ENCODE peak calls at places on chromosomes 3 and 15, in five cellular contexts. P is tibial nerve; J is CD8-positive, alpha-beta memory T cell; C is psoas muscle; K is brain microvascular endothelial cell. H is an unnamed sample.

GRCh38 chr3:186909078-186909853 is 21.1 kb upstream of the ST6GAL1 start:
- DNase-seq in P (no peak), C (no peak), K (no peak), J (peak), H (peak)

GRCh38 chr3:59519094-59519493 is 469.3 kb upstream of the CFAP20DC start:
- DNase-seq in K (no peak), P (no peak), C (no peak), J (no peak), H (no peak)

GRCh38 chr3:197423376-197423775 is 125.0 kb upstream of the DLG1 start:
- DNase-seq in K (no peak), P (no peak), J (no peak), C (no peak), H (no peak)

GRCh38 chr3:148540266-148540665 is 157.4 kb upstream of the AGTR1 start:
- DNase-seq in K (no peak), P (no peak), C (no peak), J (no peak), H (no peak)

GRCh38 chr3:113819866-113820265 is 18.7 kb upstream of the GRAMD1C start:
- DNase-seq in K (no peak), C (no peak), J (no peak), P (no peak), H (no peak)

GRCh38 chr15:80339601-80340000 is 64.6 kb upstream of the ARNT2 start:
- DNase-seq in K (no peak), P (no peak), C (no peak), J (no peak), H (no peak)

GRCh38 chr15:69810441-69811071 is 287.2 kb downstream of the TLE3 start:
- DNase-seq in C (peak), J (no peak), K (no peak), P (no peak), H (no peak)

GRCh38 chr3:187769771-187770170 is 24.5 kb upstream of the BCL6 start:
- DNase-seq in J (no peak), C (no peak), K (no peak), P (no peak), H (no peak)

GRCh38 chr3:22938739-22939138 is 264.4 kb upstream of the UBE2E2 start:
- DNase-seq in P (no peak), K (no peak), J (no peak), C (no peak), H (no peak)

GRCh38 chr3:112446343-112446742 is 52.9 kb downstream of the BTLA start:
- DNase-seq in J (no peak), P (no peak), K (no peak), C (no peak), H (no peak)

GRCh38 chr3:152444029-152444641 is 175.4 kb downstream of the MBNL1 start:
- DNase-seq in C (no peak), P (no peak), J (no peak), K (no peak), H (no peak)

GRCh38 chr3:121473001-121473400 is 72.8 kb downstream of the POLQ start:
- DNase-seq in J (no peak), K (no peak), P (no peak), C (no peak), H (no peak)

GRCh38 chr15:50112488-50113186 is 6.4 kb downstream of the ATP8B4 start:
- DNase-seq in C (no peak), J (no peak), K (no peak), P (no peak), H (no peak)

GRCh38 chr15:39785139-39785538 is 2.5 kb upstream of the FSIP1 start:
- DNase-seq in C (no peak), J (no peak), P (no peak), K (no peak), H (no peak)

GRCh38 chr3:105140899-105141367 is 225.8 kb upstream of the ALCAM start:
- DNase-seq in K (no peak), J (no peak), C (no peak), P (no peak), H (no peak)

GRCh38 chr3:64426551-64426950 is 201.3 kb upstream of the PRICKLE2 start:
- DNase-seq in J (no peak), C (no peak), K (no peak), P (no peak), H (no peak)

GRCh38 chr15:72009207-72009606 is 108.7 kb downstream of the MYO9A start:
- DNase-seq in K (no peak), J (no peak), C (no peak), P (no peak), H (no peak)

GRCh38 chr3:52039846-52040245 is 16.5 kb downstream of the DUSP7 start:
- DNase-seq in J (no peak), C (peak), K (no peak), P (peak), H (no peak)

GRCh38 chr3:33119891-33120290 is 6.1 kb downstream of the CRTAP start:
- DNase-seq in J (no peak), C (peak), K (no peak), P (no peak), H (no peak)

GRCh38 chr15:88131937-88132336 is 124.6 kb downstream of the NTRK3 start:
- DNase-seq in K (no peak), P (no peak), C (no peak), J (no peak), H (no peak)

GRCh38 chr3:12294885-12295580 is 6.2 kb downstream of the PPARG start:
- DNase-seq in K (peak), J (no peak), P (no peak), C (no peak), H (no peak)

GRCh38 chr3:183357564-183358079 is 70.8 kb downstream of the MCF2L2 start:
- DNase-seq in J (no peak), K (no peak), P (no peak), C (no peak), H (no peak)

GRCh38 chr15:35491999-35492398 is 54.0 kb downstream of the DPH6 start:
- DNase-seq in P (no peak), C (no peak), J (no peak), K (no peak), H (no peak)

GRCh38 chr15:42108189-42108588 is 13.8 kb upstream of the PLA2G4D start:
- DNase-seq in K (no peak), P (no peak), C (no peak), J (no peak), H (no peak)

GRCh38 chr3:72238341-72238740 is 453.4 kb upstream of the PROK2 start:
- DNase-seq in C (no peak), K (no peak), P (no peak), J (no peak), H (no peak)

GRCh38 chr3:143001034-143001368 is 369 bp upstream of the U2SURP start:
- DNase-seq in J (no peak), K (no peak), C (peak), P (no peak), H (no peak)

GRCh38 chr3:173920386-173920785 is 522.8 kb downstream of the NLGN1 start:
- DNase-seq in J (no peak), P (no peak), K (no peak), C (no peak), H (no peak)

GRCh38 chr3:189148090-189148507 is 23.7 kb upstream of the TPRG1 start:
- DNase-seq in K (peak), P (peak), J (peak), C (peak), H (peak)

GRCh38 chr3:197501496-197501878 is 54.3 kb downstream of the BDH1 start:
- DNase-seq in C (no peak), J (no peak), P (no peak), K (no peak), H (no peak)

GRCh38 chr15:42547926-42548257 is 701 bp downstream of the LRRC57 start:
- DNase-seq in P (no peak), J (no peak), K (no peak), C (no peak), H (no peak)

GRCh38 chr3:143207338-143207961 is 87.9 kb downstream of the CHST2 start:
- DNase-seq in P (no peak), J (no peak), K (peak), C (no peak), H (no peak)

GRCh38 chr3:73056365-73057150 is 4.9 kb upstream of the EBLN2 start:
- DNase-seq in J (peak), K (no peak), C (no peak), P (no peak), H (no peak)

DNA sequence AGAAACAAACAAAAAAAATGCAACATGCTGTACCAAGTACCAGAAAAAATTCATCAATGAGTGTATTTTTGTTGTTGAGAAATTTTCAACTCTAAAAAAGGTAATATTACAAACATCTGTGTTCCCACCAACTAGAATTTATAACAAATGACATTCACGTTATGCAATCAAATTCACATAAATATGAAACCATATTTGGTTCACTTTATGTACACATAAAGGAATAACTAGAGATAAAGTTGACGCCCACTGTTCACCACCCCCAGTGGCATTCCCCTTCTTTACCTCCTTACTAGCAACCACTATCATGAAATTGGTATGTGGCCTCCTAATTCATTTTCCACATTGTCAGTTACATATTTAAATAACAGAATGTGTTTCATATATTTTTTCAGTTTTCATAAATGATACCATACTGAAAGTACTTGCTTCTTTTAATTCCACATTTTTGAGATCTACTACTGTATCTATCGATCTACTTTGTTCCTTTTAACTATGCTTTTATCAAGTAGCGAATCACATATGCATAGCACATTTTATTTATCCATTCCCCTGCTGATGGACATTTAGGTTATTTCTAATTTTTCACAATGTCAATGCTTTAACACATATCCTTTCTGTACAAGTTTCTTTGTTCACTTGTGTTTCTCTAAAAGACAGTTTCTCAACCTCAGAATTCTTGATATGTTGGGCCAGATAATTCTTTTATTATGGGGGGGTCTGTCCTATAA is 34.5 kb downstream of the TBC1D5 start:
- DNase-seq in C (no peak), K (no peak), P (no peak), J (no peak), H (no peak)
- H3K27ac ChIP-seq in C (no peak), K (no peak), P (no peak), J (no peak), H (no peak)

GRCh38 chr3:45909542-45909941 is 23.2 kb downstream of the CCR9 start:
- DNase-seq in P (no peak), K (no peak), J (no peak), C (no peak), H (no peak)

GRCh38 chr3:45914362-45915077 is 28.2 kb downstream of the CCR9 start:
- DNase-seq in J (no peak), C (no peak), P (no peak), K (no peak), H (no peak)

GRCh38 chr3:45912435-45912834 is 26.1 kb downstream of the CCR9 start:
- DNase-seq in K (no peak), P (no peak), J (no peak), C (no peak), H (no peak)

GRCh38 chr3:45910892-45911291 is 24.5 kb downstream of the CCR9 start:
- DNase-seq in P (no peak), J (no peak), C (no peak), K (no peak), H (no peak)

GRCh38 chr3:45911496-45912226 is 25.3 kb downstream of the CCR9 start:
- DNase-seq in C (no peak), P (no peak), J (no peak), K (no peak), H (no peak)
- H3K27ac ChIP-seq in C (no peak), P (no peak), J (no peak), K (no peak), H (no peak)

GRCh38 chr3:106403746-106404145 is 534.9 kb upstream of the CBLB start:
- DNase-seq in J (no peak), P (no peak), K (no peak), C (no peak), H (no peak)
- H3K27ac ChIP-seq in J (no peak), P (no peak), K (no peak), C (no peak), H (no peak)

GRCh38 chr3:127822166-127822835 is at the start of gene MGLL:
- DNase-seq in J (no peak), K (peak), P (no peak), C (peak), H (no peak)

GRCh38 chr3:127823590-127823857 is 1.2 kb upstream of the MGLL start:
- DNase-seq in P (no peak), K (no peak), J (no peak), C (no peak), H (no peak)

GRCh38 chr3:127824151-127824825 is 2.0 kb upstream of the MGLL start:
- DNase-seq in J (no peak), P (no peak), K (no peak), C (no peak), H (no peak)

GRCh38 chr3:127820871-127821853 is 1.2 kb downstream of the MGLL start:
- DNase-seq in C (peak), J (no peak), K (no peak), P (peak), H (no peak)

GRCh38 chr3:127822836-127823589 is 698 bp upstream of the MGLL start:
- DNase-seq in P (peak), J (no peak), C (peak), K (no peak), H (no peak)
- H3K27ac ChIP-seq in P (peak), J (no peak), C (peak), K (peak), H (no peak)

GRCh38 chr15:67157779-67158366 is 92.5 kb downstream of the SMAD3 start:
- DNase-seq in J (no peak), P (no peak), C (no peak), K (no peak), H (no peak)

GRCh38 chr15:67156834-67157233 is 91.4 kb downstream of the SMAD3 start:
- DNase-seq in C (no peak), K (no peak), J (no peak), P (no peak), H (no peak)

GRCh38 chr15:67161412-67161811 is 93.0 kb downstream of the AAGAB start:
- DNase-seq in K (no peak), C (no peak), P (no peak), J (no peak), H (no peak)

GRCh38 chr15:67156426-67156825 is 91.0 kb downstream of the SMAD3 start:
- DNase-seq in J (no peak), P (no peak), C (no peak), K (no peak), H (no peak)

GRCh38 chr15:67158367-67158766 is 93.0 kb downstream of the SMAD3 start:
- DNase-seq in K (no peak), J (no peak), P (no peak), C (no peak), H (no peak)
- H3K27ac ChIP-seq in K (peak), J (no peak), P (peak), C (peak), H (no peak)

GRCh38 chr3:5020262-5020722 is 41.1 kb downstream of the BHLHE40 start:
- DNase-seq in K (no peak), J (no peak), C (no peak), P (no peak), H (no peak)

GRCh38 chr3:5019411-5020261 is 40.4 kb downstream of the BHLHE40 start:
- DNase-seq in P (no peak), C (no peak), K (no peak), J (peak), H (peak)

GRCh38 chr3:5022187-5022965 is 43.1 kb downstream of the BHLHE40 start:
- DNase-seq in K (no peak), C (no peak), J (no peak), P (no peak), H (no peak)

GRCh38 chr3:5021571-5022092 is 42.4 kb downstream of the BHLHE40 start:
- DNase-seq in P (no peak), C (no peak), J (no peak), K (peak), H (no peak)

GRCh38 chr3:5021116-5021515 is 41.9 kb downstream of the BHLHE40 start:
- DNase-seq in P (no peak), J (no peak), C (no peak), K (no peak), H (no peak)
- H3K27ac ChIP-seq in P (peak), J (no peak), C (no peak), K (peak), H (no peak)

H was measured in CD4-positive, alpha-beta T cell.